ENCODE peak calls at places on chromosome 20, in five cellular contexts. One of them, this sample, is unnamed.

GRCh38 chr20:16810216-16810615 is 62.1 kb downstream of the OTOR start:
- DNase-seq in HCT116: no peak
- DNase-seq in SK-N-SH: no peak
- DNase-seq in suprapubic skin: no peak
- DNase-seq in K562: no peak
- DNase-seq in this sample: no peak

GRCh38 chr20:57947421-57948176 is 237.8 kb upstream of the PMEPA1 start:
- DNase-seq in SK-N-SH: no peak
- DNase-seq in K562: no peak
- DNase-seq in HCT116: no peak
- DNase-seq in suprapubic skin: no peak
- DNase-seq in this sample: no peak

GRCh38 chr20:25009218-25010145 is 16.9 kb upstream of the APMAP start:
- DNase-seq in HCT116: no peak
- DNase-seq in SK-N-SH: no peak
- DNase-seq in suprapubic skin: peak
- DNase-seq in K562: no peak
- DNase-seq in this sample: no peak

GRCh38 chr20:32560989-32561830 is 23.9 kb downstream of the NOL4L start:
- DNase-seq in suprapubic skin: no peak
- DNase-seq in HCT116: no peak
- DNase-seq in SK-N-SH: no peak
- DNase-seq in K562: no peak
- DNase-seq in this sample: no peak

GRCh38 chr20:38242848-38243449 is 17.6 kb downstream of the KIAA1755 start:
- DNase-seq in suprapubic skin: no peak
- DNase-seq in SK-N-SH: peak
- DNase-seq in K562: peak
- DNase-seq in HCT116: peak
- DNase-seq in this sample: no peak

GRCh38 chr20:47620808-47621805 is 119.4 kb downstream of the NCOA3 start:
- DNase-seq in HCT116: peak
- DNase-seq in K562: peak
- DNase-seq in suprapubic skin: no peak
- DNase-seq in SK-N-SH: peak
- DNase-seq in this sample: no peak

GRCh38 chr20:2920473-2920872 is 47.2 kb downstream of the PTPRA start:
- DNase-seq in suprapubic skin: no peak
- DNase-seq in SK-N-SH: no peak
- DNase-seq in K562: no peak
- DNase-seq in HCT116: no peak
- DNase-seq in this sample: no peak

GRCh38 chr20:2279245-2279779 is 16.5 kb upstream of the TGM3 start:
- DNase-seq in HCT116: no peak
- DNase-seq in suprapubic skin: no peak
- DNase-seq in SK-N-SH: no peak
- DNase-seq in K562: no peak
- DNase-seq in this sample: no peak

GRCh38 chr20:10218536-10219451 is at the start of gene SNAP25:
- DNase-seq in K562: peak
- DNase-seq in SK-N-SH: peak
- DNase-seq in HCT116: peak
- DNase-seq in suprapubic skin: no peak
- DNase-seq in this sample: no peak

GRCh38 chr20:2305946-2306345 is 10.1 kb downstream of the TGM3 start:
- DNase-seq in HCT116: no peak
- DNase-seq in SK-N-SH: no peak
- DNase-seq in suprapubic skin: no peak
- DNase-seq in K562: peak
- DNase-seq in this sample: no peak

GRCh38 chr20:9609892-9610502 is 95.6 kb downstream of the LAMP5 start:
- DNase-seq in SK-N-SH: peak
- DNase-seq in K562: peak
- DNase-seq in suprapubic skin: no peak
- DNase-seq in HCT116: peak
- DNase-seq in this sample: no peak

GRCh38 chr20:38471245-38471644 is 1.4 kb upstream of the RALGAPB start:
- DNase-seq in suprapubic skin: no peak
- DNase-seq in HCT116: no peak
- DNase-seq in SK-N-SH: no peak
- DNase-seq in K562: no peak
- DNase-seq in this sample: no peak

GRCh38 chr20:7841291-7841966 is 98.8 kb downstream of the HAO1 start:
- DNase-seq in K562: no peak
- DNase-seq in HCT116: no peak
- DNase-seq in suprapubic skin: no peak
- DNase-seq in SK-N-SH: no peak
- DNase-seq in this sample: no peak

GRCh38 chr20:6636209-6637159 is 131.0 kb upstream of the BMP2 start:
- DNase-seq in K562: no peak
- DNase-seq in HCT116: no peak
- DNase-seq in SK-N-SH: peak
- DNase-seq in suprapubic skin: no peak
- DNase-seq in this sample: no peak

GRCh38 chr20:59121714-59122376 is 41.8 kb upstream of the ZNF831 start:
- DNase-seq in suprapubic skin: no peak
- DNase-seq in HCT116: no peak
- DNase-seq in SK-N-SH: no peak
- DNase-seq in K562: no peak
- DNase-seq in this sample: no peak

GRCh38 chr20:57400262-57400701 is 9.1 kb downstream of the RBM38 start:
- DNase-seq in suprapubic skin: no peak
- DNase-seq in HCT116: no peak
- DNase-seq in SK-N-SH: no peak
- DNase-seq in K562: no peak
- DNase-seq in this sample: no peak

GRCh38 chr20:40959325-40960092 is 69.1 kb upstream of the TOP1 start:
- DNase-seq in SK-N-SH: no peak
- DNase-seq in suprapubic skin: no peak
- DNase-seq in HCT116: no peak
- DNase-seq in K562: no peak
- DNase-seq in this sample: peak

GRCh38 chr20:52303281-52303950 is 111.8 kb upstream of the ZFP64 start:
- DNase-seq in K562: no peak
- DNase-seq in HCT116: no peak
- DNase-seq in suprapubic skin: no peak
- DNase-seq in SK-N-SH: no peak
- DNase-seq in this sample: peak

GRCh38 chr20:63074631-63075030 is 67.9 kb upstream of the BHLHE23 start:
- DNase-seq in HCT116: no peak
- DNase-seq in SK-N-SH: no peak
- DNase-seq in K562: no peak
- DNase-seq in suprapubic skin: peak
- DNase-seq in this sample: no peak

GRCh38 chr20:12177657-12178293 is 260.1 kb downstream of the BTBD3 start:
- DNase-seq in SK-N-SH: no peak
- DNase-seq in HCT116: no peak
- DNase-seq in K562: no peak
- DNase-seq in suprapubic skin: no peak
- DNase-seq in this sample: no peak

GRCh38 chr20:1327241-1327653 is 1.7 kb downstream of the SDCBP2 start:
- DNase-seq in SK-N-SH: no peak
- DNase-seq in HCT116: no peak
- DNase-seq in suprapubic skin: peak
- DNase-seq in K562: no peak
- DNase-seq in this sample: peak

GRCh38 chr20:4726710-4727391 is 5.1 kb downstream of the PRND start:
- DNase-seq in HCT116: no peak
- DNase-seq in K562: no peak
- DNase-seq in suprapubic skin: no peak
- DNase-seq in SK-N-SH: no peak
- DNase-seq in this sample: no peak

GRCh38 chr20:51750037-51750769 is 18.0 kb downstream of the ATP9A start:
- DNase-seq in HCT116: peak
- DNase-seq in suprapubic skin: no peak
- DNase-seq in SK-N-SH: peak
- DNase-seq in K562: no peak
- DNase-seq in this sample: no peak

GRCh38 chr20:16747291-16747811 is 807 bp upstream of the OTOR start:
- DNase-seq in suprapubic skin: no peak
- DNase-seq in HCT116: no peak
- DNase-seq in SK-N-SH: no peak
- DNase-seq in K562: no peak
- DNase-seq in this sample: no peak

GRCh38 chr20:24577271-24577909 is 108.0 kb downstream of the SYNDIG1 start:
- DNase-seq in suprapubic skin: no peak
- DNase-seq in HCT116: no peak
- DNase-seq in SK-N-SH: no peak
- DNase-seq in K562: no peak
- DNase-seq in this sample: peak

GRCh38 chr20:63217706-63218105 is 1.8 kb upstream of the YTHDF1 start:
- DNase-seq in HCT116: no peak
- DNase-seq in SK-N-SH: no peak
- DNase-seq in suprapubic skin: no peak
- DNase-seq in K562: no peak
- DNase-seq in this sample: no peak

GRCh38 chr20:44516491-44516890 is 5.4 kb downstream of the SERINC3 start:
- DNase-seq in SK-N-SH: no peak
- DNase-seq in K562: no peak
- DNase-seq in HCT116: no peak
- DNase-seq in suprapubic skin: peak
- DNase-seq in this sample: no peak

GRCh38 chr20:1734269-1734858 is 76.8 kb upstream of the SIRPG start:
- DNase-seq in SK-N-SH: no peak
- DNase-seq in K562: no peak
- DNase-seq in suprapubic skin: no peak
- DNase-seq in HCT116: no peak
- DNase-seq in this sample: no peak

GRCh38 chr20:23652926-23653325 is 15.2 kb upstream of the CST3 start:
- DNase-seq in HCT116: no peak
- DNase-seq in suprapubic skin: no peak
- DNase-seq in SK-N-SH: no peak
- DNase-seq in K562: no peak
- DNase-seq in this sample: peak

GRCh38 chr20:4808872-4809271 is 87.2 kb downstream of the PRND start:
- DNase-seq in K562: no peak
- DNase-seq in suprapubic skin: no peak
- DNase-seq in SK-N-SH: no peak
- DNase-seq in HCT116: no peak
- DNase-seq in this sample: no peak

GRCh38 chr20:32481311-32482103 is 103.6 kb downstream of the NOL4L start:
- DNase-seq in SK-N-SH: peak
- DNase-seq in K562: no peak
- DNase-seq in HCT116: no peak
- DNase-seq in suprapubic skin: no peak
- DNase-seq in this sample: no peak

DNA sequence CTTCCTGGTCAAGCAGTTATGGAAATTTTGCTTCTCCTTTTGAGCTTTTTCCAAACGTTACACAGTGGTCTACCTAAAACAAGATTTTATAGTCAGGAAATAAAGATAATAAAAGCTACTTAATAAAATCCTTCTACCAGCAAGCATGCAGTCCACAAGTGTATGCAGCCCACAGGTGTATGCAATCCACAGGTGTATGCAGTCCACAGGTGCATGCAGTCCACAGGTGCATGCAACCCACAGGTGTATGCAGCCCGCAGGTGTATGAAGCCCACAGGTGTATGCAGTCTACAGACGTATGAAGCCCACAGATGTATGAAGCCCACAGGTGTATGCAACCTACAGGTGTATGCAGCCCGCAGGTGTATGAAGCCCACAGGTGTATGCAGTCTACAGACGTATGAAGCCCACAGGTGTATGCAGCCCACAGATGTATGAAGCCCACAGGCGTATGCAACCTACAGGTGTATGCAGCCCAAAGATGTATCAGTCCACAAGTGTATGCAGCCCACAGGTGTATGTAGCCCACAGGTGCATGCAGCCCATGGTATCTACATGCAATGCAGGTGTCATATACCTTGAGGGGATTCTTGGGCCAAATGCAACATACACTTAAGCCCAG is 26.4 kb upstream of the OCSTAMP start:
- DNase-seq in suprapubic skin: peak
- DNase-seq in HCT116: no peak
- DNase-seq in K562: no peak
- DNase-seq in SK-N-SH: no peak
- DNase-seq in this sample: no peak
- TF ChIP-seq POLR2AphosphoS5 in suprapubic skin: no peak
- TF ChIP-seq POLR2AphosphoS5 in HCT116: no peak
- TF ChIP-seq POLR2AphosphoS5 in K562: no peak
- TF ChIP-seq POLR2AphosphoS5 in SK-N-SH: no peak
- TF ChIP-seq POLR2AphosphoS5 in this sample: no peak

DNA sequence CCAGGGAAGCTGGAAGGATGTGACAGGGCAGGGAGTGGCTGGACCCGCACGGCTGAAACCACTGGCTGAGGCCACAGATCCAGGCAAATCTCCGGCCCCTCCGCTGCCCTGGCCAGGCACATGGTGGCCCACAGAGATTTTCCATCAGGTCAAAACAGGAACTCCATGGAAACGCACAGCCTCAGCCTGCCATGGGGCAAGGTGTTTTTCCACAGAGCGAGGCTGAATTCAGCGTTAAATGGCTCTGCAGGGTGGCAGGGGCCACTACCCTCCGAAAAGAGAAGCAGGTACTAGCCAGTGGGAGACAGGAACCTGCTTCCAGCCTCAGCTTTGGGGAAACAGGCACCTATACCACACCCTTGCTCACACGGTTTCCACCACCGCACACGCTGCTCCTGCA is 53.1 kb downstream of the PREX1 start:
- DNase-seq in HCT116: no peak
- DNase-seq in K562: no peak
- DNase-seq in SK-N-SH: no peak
- DNase-seq in suprapubic skin: no peak
- DNase-seq in this sample: no peak
- TF ChIP-seq POLR2AphosphoS5 in HCT116: no peak
- TF ChIP-seq POLR2AphosphoS5 in K562: no peak
- TF ChIP-seq POLR2AphosphoS5 in SK-N-SH: no peak
- TF ChIP-seq POLR2AphosphoS5 in suprapubic skin: no peak
- TF ChIP-seq POLR2AphosphoS5 in this sample: no peak

DNA sequence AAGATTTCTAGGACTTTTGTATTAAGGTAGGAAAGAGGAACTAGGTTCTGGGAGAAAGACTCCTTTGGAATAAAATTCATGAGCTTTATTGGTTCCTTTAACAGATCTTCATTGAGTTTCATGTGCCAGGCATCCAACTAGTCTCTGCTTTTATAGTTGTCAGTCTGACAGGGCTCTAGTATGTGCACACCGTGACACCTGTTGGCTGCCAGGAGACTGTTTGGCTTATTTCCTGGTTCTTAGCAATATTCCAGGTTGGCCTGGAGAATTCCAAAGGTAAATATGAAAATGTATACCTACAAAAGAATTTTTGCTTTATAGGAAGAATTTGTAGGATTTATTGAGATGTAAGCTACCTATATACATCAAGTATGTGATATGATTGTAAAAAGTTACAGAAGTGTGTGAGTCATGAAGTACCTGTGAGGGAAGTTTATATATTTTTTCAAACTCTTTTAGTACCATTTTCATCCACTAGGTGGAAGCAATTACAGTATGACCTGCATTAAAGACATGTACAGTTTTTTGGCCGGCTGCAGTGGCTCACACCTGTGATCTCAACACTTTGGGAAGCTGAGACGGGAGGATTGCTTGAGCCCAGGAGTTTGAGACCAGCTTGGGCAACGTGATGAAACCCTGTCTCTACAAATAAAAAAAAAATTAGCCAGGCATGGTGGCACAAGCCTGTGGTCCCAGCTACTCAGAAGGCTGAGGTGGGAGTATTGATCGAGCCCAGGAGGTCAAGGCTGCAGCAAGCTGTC is 35.2 kb downstream of the NDUFAF5 start:
- DNase-seq in SK-N-SH: peak
- DNase-seq in HCT116: peak
- DNase-seq in suprapubic skin: no peak
- DNase-seq in K562: peak
- DNase-seq in this sample: no peak
- TF ChIP-seq POLR2AphosphoS5 in SK-N-SH: no peak
- TF ChIP-seq POLR2AphosphoS5 in HCT116: no peak
- TF ChIP-seq POLR2AphosphoS5 in suprapubic skin: no peak
- TF ChIP-seq POLR2AphosphoS5 in K562: no peak
- TF ChIP-seq POLR2AphosphoS5 in this sample: no peak

GRCh38 chr20:49104365-49104648 is 58.2 kb downstream of the CSE1L start:
- DNase-seq in SK-N-SH: no peak
- DNase-seq in suprapubic skin: no peak
- DNase-seq in HCT116: no peak
- DNase-seq in K562: no peak
- DNase-seq in this sample: no peak
- TF ChIP-seq POLR2AphosphoS5 in SK-N-SH: no peak
- TF ChIP-seq POLR2AphosphoS5 in suprapubic skin: no peak
- TF ChIP-seq POLR2AphosphoS5 in HCT116: no peak
- TF ChIP-seq POLR2AphosphoS5 in K562: no peak
- TF ChIP-seq POLR2AphosphoS5 in this sample: no peak

This sample was measured in vagina.